ENCODE peak calls at places on chromosomes 12 and 14, in six cellular contexts. I is suprapubic skin, E is fibroblast of lung, L is right lobe of liver, J is NB4, B is AG10803. V is an unnamed sample.

GRCh38 chr14:97215263-97215969 is 418.2 kb downstream of the VRK1 start:
- DNase-seq in I (no peak), E (no peak), L (no peak), J (no peak), B (no peak), V (no peak)

GRCh38 chr14:66440806-66441205 is 45.4 kb upstream of the CCDC196 start:
- DNase-seq in I (no peak), E (no peak), L (no peak), J (no peak), B (no peak), V (no peak)

GRCh38 chr12:106068296-106068695 is 70.5 kb downstream of the NUAK1 start:
- DNase-seq in I (no peak), E (no peak), L (no peak), J (no peak), B (no peak), V (no peak)

GRCh38 chr12:47247418-47247817 is 167.7 kb upstream of the AMIGO2 start:
- DNase-seq in I (no peak), E (no peak), L (peak), J (no peak), B (peak), V (no peak)

GRCh38 chr14:91315844-91316267 is 71.4 kb upstream of the GPR68 start:
- DNase-seq in I (no peak), E (no peak), L (no peak), J (peak), B (no peak), V (no peak)

GRCh38 chr14:56659964-56660551 is 80.5 kb downstream of the TMEM260 start:
- DNase-seq in I (no peak), E (peak), L (no peak), J (peak), B (peak), V (peak)

GRCh38 chr12:75747572-75747995 is 236.2 kb upstream of the KRR1 start:
- DNase-seq in I (no peak), E (peak), L (no peak), J (no peak), B (peak), V (peak)

GRCh38 chr12:68349921-68350606 is 17.9 kb upstream of the MDM1 start:
- DNase-seq in I (no peak), E (no peak), L (no peak), J (no peak), B (no peak), V (no peak)

GRCh38 chr12:11941601-11942360 is 129.0 kb upstream of the BCL2L14 start:
- DNase-seq in I (no peak), E (peak), L (no peak), J (no peak), B (peak), V (peak)

GRCh38 chr14:21092147-21093011 is 6.1 kb downstream of the ZNF219 start:
- DNase-seq in I (peak), E (peak), L (peak), J (peak), B (peak), V (peak)

GRCh38 chr12:68939500-68939899 is 6.5 kb upstream of the CPM start:
- DNase-seq in I (no peak), E (no peak), L (no peak), J (no peak), B (no peak), V (no peak)

GRCh38 chr14:92459479-92460421 is 53.8 kb upstream of the RIN3 start:
- DNase-seq in I (no peak), E (no peak), L (no peak), J (no peak), B (no peak), V (no peak)

GRCh38 chr12:80044694-80045046 is 54.7 kb upstream of the OTOGL start:
- DNase-seq in I (no peak), E (peak), L (no peak), J (no peak), B (peak), V (peak)

GRCh38 chr12:22626429-22626828 is 1.5 kb downstream of the ETNK1 start:
- DNase-seq in I (no peak), E (peak), L (no peak), J (peak), B (peak), V (peak)

GRCh38 chr12:75815756-75816155 is 215.8 kb downstream of the PHLDA1 start:
- DNase-seq in I (no peak), E (peak), L (no peak), J (no peak), B (no peak), V (no peak)

GRCh38 chr12:101830391-101831325 is at the start of gene GNPTAB:
- DNase-seq in I (peak), E (peak), L (peak), J (peak), B (peak), V (peak)

GRCh38 chr14:95495093-95495492 is 21.4 kb downstream of the SYNE3 start:
- DNase-seq in I (no peak), E (no peak), L (no peak), J (no peak), B (no peak), V (no peak)

GRCh38 chr14:95496111-95496681 is 20.3 kb downstream of the SYNE3 start:
- DNase-seq in I (no peak), E (peak), L (no peak), J (peak), B (no peak), V (peak)

GRCh38 chr14:95496690-95497241 is 19.7 kb downstream of the SYNE3 start:
- DNase-seq in I (no peak), E (peak), L (no peak), J (peak), B (peak), V (peak)

GRCh38 chr14:95494456-95494855 is 22.0 kb downstream of the SYNE3 start:
- DNase-seq in I (no peak), E (no peak), L (no peak), J (no peak), B (no peak), V (no peak)

GRCh38 chr14:95495538-95496025 is 20.9 kb downstream of the SYNE3 start:
- DNase-seq in I (no peak), E (no peak), L (no peak), J (peak), B (no peak), V (no peak)
- H3K4me3 ChIP-seq in I (no peak), E (no peak), L (no peak), J (no peak), B (no peak), V (no peak)

GRCh38 chr12:33876618-33877017 is 145.7 kb upstream of the ALG10 start:
- DNase-seq in I (no peak), E (no peak), L (no peak), J (no peak), B (no peak), V (no peak)
- TF ChIP-seq CTCF in I (no peak), E (no peak), L (no peak), J (peak), B (no peak), V (no peak)

GRCh38 chr12:30694971-30695326 is 720 bp downstream of the IPO8 start:
- DNase-seq in I (no peak), E (peak), L (peak), J (peak), B (peak), V (no peak)

GRCh38 chr12:30691122-30691879 is 4.4 kb downstream of the IPO8 start:
- DNase-seq in I (no peak), E (peak), L (no peak), J (peak), B (peak), V (peak)

GRCh38 chr12:30694412-30694955 is 1.2 kb downstream of the IPO8 start:
- DNase-seq in I (no peak), E (peak), L (no peak), J (peak), B (no peak), V (peak)

GRCh38 chr12:30695327-30696102 is at the start of gene IPO8:
- DNase-seq in I (peak), E (peak), L (peak), J (peak), B (peak), V (peak)

GRCh38 chr12:30692470-30692869 is 3.2 kb downstream of the IPO8 start:
- DNase-seq in I (no peak), E (peak), L (no peak), J (no peak), B (peak), V (peak)
- H3K4me3 ChIP-seq in I (no peak), E (no peak), L (no peak), J (no peak), B (no peak), V (peak)

GRCh38 chr12:84508325-84508861 is 404.2 kb downstream of the SLC6A15 start:
- DNase-seq in I (no peak), E (peak), L (no peak), J (peak), B (peak), V (peak)
- TF ChIP-seq CTCF in I (no peak), E (peak), L (no peak), J (peak), B (peak), V (peak)

GRCh38 chr14:37196604-37197420 is 925 bp upstream of the MIPOL1 start:
- DNase-seq in I (no peak), E (no peak), L (no peak), J (no peak), B (no peak), V (no peak)
- H3K4me3 ChIP-seq in I (peak), E (peak), L (peak), J (no peak), B (peak), V (peak)

DNA sequence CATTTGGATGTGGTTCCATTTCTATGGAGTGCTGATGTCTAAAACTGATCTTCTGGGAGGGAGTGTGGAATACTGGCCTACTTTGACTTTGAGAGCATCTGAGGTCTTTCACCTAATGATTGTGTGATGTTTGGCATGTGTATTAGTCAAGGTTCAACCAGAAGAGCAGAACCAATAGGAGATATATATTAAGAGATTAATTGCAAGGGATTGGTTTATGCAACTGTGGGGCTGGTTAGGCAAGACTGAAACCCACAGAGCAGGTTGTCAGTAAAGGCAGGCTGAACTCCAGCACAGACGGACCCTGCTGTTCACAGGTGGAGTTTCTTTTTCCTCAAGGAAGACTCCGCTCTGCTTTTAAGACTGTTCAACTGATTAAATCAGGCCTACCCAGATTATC is 11.6 kb downstream of the BMAL2 start:
- DNase-seq in I (no peak), E (no peak), L (no peak), J (peak), B (no peak), V (no peak)
- TF ChIP-seq CTCF in I (no peak), E (no peak), L (no peak), J (no peak), B (no peak), V (no peak)

GRCh38 chr14:54627325-54627717 is 60.4 kb downstream of the SAMD4A start:
- DNase-seq in I (no peak), E (no peak), L (no peak), J (no peak), B (no peak), V (no peak)

GRCh38 chr14:54629183-54629582 is 62.3 kb downstream of the SAMD4A start:
- DNase-seq in I (no peak), E (no peak), L (no peak), J (no peak), B (no peak), V (no peak)

GRCh38 chr14:54625158-54625557 is 58.2 kb downstream of the SAMD4A start:
- DNase-seq in I (no peak), E (peak), L (no peak), J (peak), B (peak), V (no peak)

GRCh38 chr14:54629635-54630360 is 62.9 kb downstream of the SAMD4A start:
- DNase-seq in I (no peak), E (no peak), L (no peak), J (no peak), B (no peak), V (no peak)

DNA sequence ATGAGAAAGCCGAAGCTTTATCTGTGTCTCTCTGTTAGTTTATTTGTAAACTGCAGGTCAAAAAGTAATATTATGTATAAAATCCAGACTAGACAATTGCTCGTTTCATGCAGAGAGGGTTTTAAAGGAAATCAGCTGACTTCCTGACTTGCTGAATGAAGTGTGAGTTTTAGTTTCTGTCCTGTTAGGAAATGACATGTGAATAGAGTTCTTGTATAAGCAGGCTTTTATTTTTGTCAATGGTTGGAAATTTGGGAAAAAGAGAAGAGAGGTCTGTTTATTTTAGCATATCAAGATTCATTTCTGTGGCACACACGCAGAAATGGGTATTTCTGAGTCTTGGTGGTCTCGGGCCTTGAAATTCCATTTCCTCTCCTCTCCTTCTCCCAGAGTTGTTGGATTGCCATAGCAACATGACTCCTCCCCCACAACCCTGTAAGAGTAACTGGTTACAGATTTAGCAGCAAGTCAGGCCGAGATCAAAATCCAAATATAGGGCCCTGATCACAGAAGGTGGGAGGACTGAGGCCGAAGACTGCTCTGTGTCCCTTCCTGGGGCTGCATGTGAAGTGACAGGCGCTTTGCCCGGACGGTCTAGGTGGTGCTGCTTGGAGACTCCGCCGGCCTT is 60.9 kb downstream of the SAMD4A start:
- DNase-seq in I (no peak), E (peak), L (no peak), J (no peak), B (peak), V (peak)
- H3K4me3 ChIP-seq in I (peak), E (peak), L (no peak), J (no peak), B (peak), V (peak)

DNA sequence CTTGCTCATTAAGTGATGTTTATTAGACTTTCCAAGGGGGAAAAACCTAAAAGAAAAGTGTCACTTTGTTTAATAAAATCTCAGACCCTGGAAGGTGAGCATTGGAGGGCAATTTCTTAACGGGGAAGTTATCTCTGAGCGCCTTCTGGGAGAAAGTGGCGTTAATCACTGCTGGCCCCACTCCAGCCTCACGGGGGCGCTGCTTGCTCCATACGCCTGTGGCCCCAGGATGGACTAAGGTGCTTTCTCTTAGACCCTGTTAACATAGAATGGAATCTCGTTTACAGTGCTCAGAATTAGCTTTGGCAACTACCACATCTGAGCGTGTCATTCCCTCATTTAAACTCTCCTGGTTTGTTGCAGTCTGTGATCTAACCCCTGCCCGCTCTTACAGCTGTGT is 16.4 kb upstream of the PRIMA1 start:
- DNase-seq in I (no peak), E (no peak), L (no peak), J (no peak), B (no peak), V (no peak)
- TF ChIP-seq CTCF in I (no peak), E (no peak), L (no peak), J (peak), B (no peak), V (no peak)

GRCh38 chr14:65102441-65103149 is at the start of gene MAX:
- DNase-seq in I (peak), E (peak), L (peak), J (peak), B (peak), V (peak)
- H3K4me3 ChIP-seq in I (peak), E (peak), L (peak), J (peak), B (peak), V (peak)